ENCODE peak calls at places on chromosomes 3 and 15, in eight cellular contexts. A is neural crest cell; U is stimulated activated naive CD8-positive, alpha-beta T cell treated with anti-CD3 and anti-CD28 coated beads, Interleukin-15, amount 100 ng/mL, for 72 hours; I is coronary artery; Y is NCI-H510A treated with DMSO at 0.1 percent for 48 hours; W is stimulated activated CD4-positive, alpha-beta T cell treated with anti-CD3 and anti-CD28 coated beads, TNF-alpha, amount 100 ng/mL, for 4 hours; F is amygdala; H is iPS DF 19.7. D is an unnamed sample.

GRCh38 chr3:50550079-50550736 is 17.3 kb downstream of the C3orf18 start:
- DNase-seq in W (peak; percentile 46), I (no peak), A (peak; percentile 83), U (peak; percentile 69), H (no peak), F (no peak), Y (peak; percentile 15), D (peak; percentile 68)

GRCh38 chr15:71469393-71469792 is 341.0 kb upstream of the NR2E3 start:
- DNase-seq in A (no peak), W (no peak), Y (no peak), I (no peak), U (no peak), F (no peak), H (no peak), D (no peak)

GRCh38 chr15:79140846-79141570 is 50.4 kb upstream of the RASGRF1 start:
- DNase-seq in H (no peak), A (no peak), I (no peak), Y (no peak), F (no peak), W (no peak), U (no peak), D (no peak)

GRCh38 chr15:52003710-52004109 is 15.3 kb upstream of the MAPK6 start:
- DNase-seq in A (no peak), I (no peak), Y (no peak), U (no peak), F (no peak), H (no peak), W (no peak), D (no peak)

GRCh38 chr15:67196672-67197363 is 57.6 kb downstream of the AAGAB start:
- DNase-seq in F (no peak), W (no peak), A (no peak), U (no peak), H (no peak), Y (no peak), I (no peak), D (no peak)

GRCh38 chr3:9247361-9248231 is 1.9 kb downstream of the SRGAP3 start:
- DNase-seq in A (peak; percentile 20), U (no peak), Y (no peak), W (no peak), I (peak; percentile 66), H (no peak), F (no peak), D (no peak)

GRCh38 chr3:66472313-66473134 is 28.3 kb downstream of the LRIG1 start:
- DNase-seq in W (no peak), F (no peak), Y (no peak), I (no peak), H (no peak), U (peak; percentile 67), A (no peak), D (peak; percentile 28)

GRCh38 chr3:123739754-123740153 is 144.4 kb downstream of the MYLK start:
- DNase-seq in U (no peak), I (no peak), W (no peak), A (no peak), F (no peak), H (no peak), Y (no peak), D (no peak)

GRCh38 chr3:140972833-140973232 is 31.2 kb downstream of the SLC25A36 start:
- DNase-seq in Y (no peak), U (no peak), F (no peak), H (no peak), I (no peak), A (no peak), W (no peak), D (no peak)

D was measured in activated naive CD8-positive, alpha-beta T cell treated with anti-CD3 and anti-CD28 coated beads for 36 hours.